ENCODE peak calls at places on chromosome 21, in nine cellular contexts. Y is IMR-90, S is stomach, Z is prostate gland, C is esophagus squamous epithelium, W is gastrocnemius medialis, K is adrenal gland, A is tibial nerve, E is esophagus muscularis mucosa. J is an unnamed sample.

GRCh38 chr21:42317826-42318746 is 2.9 kb upstream of the TFF3 start:
- DNase-seq in Y (no peak), S (no peak), Z (no peak), C (no peak), W (no peak), K (no peak), A (no peak), E (no peak), J (no peak)

GRCh38 chr21:39686636-39687035 is 58.3 kb upstream of the IGSF5 start:
- DNase-seq in Y (no peak), S (no peak), Z (no peak), C (no peak), W (no peak), K (no peak), A (no peak), E (no peak), J (peak; percentile 71)

GRCh38 chr21:39885119-39885848 is 18.0 kb downstream of the PCP4 start:
- DNase-seq in Y (no peak), S (no peak), Z (no peak), C (no peak), W (no peak), K (no peak), A (no peak), E (no peak), J (peak; percentile 24)

GRCh38 chr21:42486120-42486519 is 9.9 kb downstream of the RSPH1 start:
- DNase-seq in Y (no peak), S (no peak), Z (no peak), C (no peak), W (no peak), K (no peak), A (no peak), E (no peak), J (no peak)

GRCh38 chr21:42570841-42571387 is 57.3 kb downstream of the SLC37A1 start:
- DNase-seq in Y (no peak), S (peak; percentile 30), Z (peak; percentile 55), C (no peak), W (no peak), K (no peak), A (no peak), E (no peak), J (peak; percentile 8)

GRCh38 chr21:28018741-28019669 is 973.7 kb downstream of the LTN1 start:
- DNase-seq in Y (peak; percentile 5), S (no peak), Z (no peak), C (no peak), W (peak; percentile 31), K (peak; percentile 11), A (no peak), E (no peak), J (no peak)

GRCh38 chr21:38960251-38960650 is 154.5 kb downstream of the ETS2 start:
- DNase-seq in Y (no peak), S (no peak), Z (no peak), C (no peak), W (no peak), K (no peak), A (no peak), E (no peak), J (no peak)

GRCh38 chr21:22200378-22201092 is 1202.3 kb downstream of the NCAM2 start:
- DNase-seq in Y (no peak), S (no peak), Z (no peak), C (no peak), W (no peak), K (no peak), A (no peak), E (no peak), J (no peak)

GRCh38 chr21:33127154-33127893 is 57.4 kb downstream of the OLIG1 start:
- DNase-seq in Y (peak; percentile 65), S (peak; percentile 49), Z (peak; percentile 64), C (no peak), W (peak; percentile 39), K (peak; percentile 68), A (peak; percentile 84), E (no peak), J (peak; percentile 50)

GRCh38 chr21:42220138-42220701 is 1.3 kb downstream of the ABCG1 start:
- DNase-seq in Y (peak; percentile 82), S (peak; percentile 69), Z (peak; percentile 62), C (peak; percentile 34), W (peak; percentile 75), K (peak; percentile 88), A (peak; percentile 59), E (peak; percentile 94), J (peak; percentile 76)

GRCh38 chr21:42025392-42026071 is 15.4 kb upstream of the ZBTB21 start:
- DNase-seq in Y (peak; percentile 94), S (no peak), Z (no peak), C (no peak), W (no peak), K (peak; percentile 90), A (no peak), E (no peak), J (no peak)

GRCh38 chr21:26169061-26169610 is 1.4 kb downstream of the APP start:
- DNase-seq in Y (peak; percentile 71), S (peak; percentile 51), Z (peak; percentile 53), C (no peak), W (no peak), K (peak; percentile 52), A (peak; percentile 39), E (no peak), J (peak; percentile 49)

GRCh38 chr21:40453183-40453582 is 393.8 kb downstream of the DSCAM start:
- DNase-seq in Y (no peak), S (no peak), Z (no peak), C (no peak), W (no peak), K (no peak), A (no peak), E (peak; percentile 31), J (no peak)

GRCh38 chr21:41817228-41817627 is 50.4 kb upstream of the RIPK4 start:
- DNase-seq in Y (peak; percentile 83), S (peak; percentile 74), Z (peak; percentile 71), C (no peak), W (no peak), K (peak; percentile 77), A (peak; percentile 58), E (no peak), J (peak; percentile 67)

GRCh38 chr21:41425954-41426655 is at the start of gene MX1:
- DNase-seq in Y (peak; percentile 10), S (peak; percentile 89), Z (peak; percentile 70), C (no peak), W (peak; percentile 22), K (peak; percentile 79), A (peak; percentile 64), E (peak; percentile 93), J (peak; percentile 91)

GRCh38 chr21:24658016-24658415 is 949.3 kb downstream of the MRPL39 start:
- DNase-seq in Y (no peak), S (no peak), Z (no peak), C (no peak), W (no peak), K (no peak), A (no peak), E (no peak), J (no peak)

GRCh38 chr21:32189688-32190483 is 89.0 kb downstream of the MIS18A start:
- DNase-seq in Y (no peak), S (no peak), Z (no peak), C (no peak), W (no peak), K (no peak), A (no peak), E (peak; percentile 68), J (no peak)

GRCh38 chr21:31630062-31630711 is 29.3 kb upstream of the SOD1 start:
- DNase-seq in Y (peak; percentile 93), S (peak; percentile 84), Z (peak; percentile 93), C (no peak), W (no peak), K (peak; percentile 98), A (peak; percentile 16), E (no peak), J (no peak)

GRCh38 chr21:15250384-15250783 is 185.6 kb upstream of the NRIP1 start:
- DNase-seq in Y (peak; percentile 53), S (no peak), Z (no peak), C (no peak), W (no peak), K (no peak), A (no peak), E (no peak), J (no peak)
- TF ChIP-seq POLR2A in Y (no peak), S (no peak), Z (no peak), C (no peak), W (no peak), K (no peak), A (no peak), E (no peak), J (no peak)

DNA sequence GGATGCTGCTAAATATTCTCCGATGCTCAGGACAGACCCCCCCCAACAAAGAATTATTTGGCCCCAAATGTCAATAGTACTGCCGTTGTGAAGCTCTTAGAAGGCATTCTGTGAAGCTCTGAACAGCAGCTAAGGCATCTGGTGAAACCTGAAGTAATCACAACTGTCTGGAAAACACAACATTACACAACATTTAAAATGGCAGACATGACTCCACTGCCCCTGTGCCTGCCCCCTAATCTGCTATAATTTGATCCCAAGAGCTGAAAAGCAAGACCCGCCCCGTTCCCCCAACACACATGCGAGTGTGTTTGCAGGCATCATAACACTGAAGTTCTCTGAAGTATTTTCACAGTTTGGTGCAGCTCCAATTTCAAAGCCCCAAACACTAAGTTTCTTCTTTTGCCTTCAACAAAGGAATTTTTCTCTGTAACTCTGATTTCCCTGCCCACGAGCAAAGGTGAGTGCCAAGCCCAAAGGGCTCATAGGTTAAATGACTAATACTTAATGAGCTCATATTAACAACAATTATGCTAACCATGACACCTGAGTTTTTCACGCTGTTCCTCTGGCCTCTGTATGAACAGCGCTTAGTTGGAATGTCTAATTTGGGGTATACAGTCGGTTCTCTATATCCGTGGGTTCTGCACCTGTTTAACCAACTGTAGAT is 129.3 kb downstream of the CLIC6 start:
- DNase-seq in Y (no peak), S (no peak), Z (no peak), C (no peak), W (no peak), K (no peak), A (no peak), E (no peak), J (no peak)
- H3K4me1 ChIP-seq in Y (peaks cover 23% of the 10 kb centered on the region), S (peaks cover 77% of the 10 kb centered on the region), Z (no peaks in the 10 kb centered on the region), C (peaks cover 44% of the 10 kb centered on the region), W (peaks cover 59% of the 10 kb centered on the region), K (no peaks in the 10 kb centered on the region), A (peaks cover 38% of the 10 kb centered on the region), E (peaks cover 25% of the 10 kb centered on the region), J (peaks cover 22% of the 10 kb centered on the region)

DNA sequence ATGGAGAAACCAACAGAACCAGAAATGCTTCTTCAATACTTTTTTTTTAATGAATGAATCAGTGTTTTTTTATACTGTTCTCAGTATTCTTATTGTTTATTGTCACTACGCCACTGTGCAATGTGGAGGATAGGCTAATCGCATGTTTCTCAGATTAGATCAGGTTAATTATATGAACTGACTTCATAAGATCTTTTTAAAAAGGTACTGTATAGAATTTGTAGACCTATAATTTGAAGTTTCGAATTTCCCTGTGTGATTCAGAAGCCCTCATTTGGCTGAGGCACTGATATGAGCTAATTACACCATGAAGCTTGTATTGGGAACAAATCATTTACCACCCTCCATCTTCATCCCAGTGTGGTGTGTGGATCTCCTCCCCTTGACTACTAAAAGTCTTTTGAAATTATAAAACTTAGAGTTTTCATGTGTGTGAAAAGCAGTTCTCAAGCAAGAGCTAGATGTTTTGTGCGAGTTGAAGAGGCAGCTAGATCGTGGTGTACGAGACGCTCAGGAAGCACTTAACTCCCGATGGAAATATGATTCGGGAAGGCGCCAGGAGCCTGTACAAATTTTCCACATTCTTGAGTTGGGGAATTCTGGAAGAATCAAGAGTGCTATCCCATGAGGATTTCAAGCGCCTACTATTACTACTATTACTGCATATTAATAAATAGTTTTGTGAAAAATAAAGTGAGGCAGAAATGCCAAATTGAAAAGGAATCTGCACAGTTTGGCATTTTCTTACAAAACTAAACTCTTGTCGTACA is 52.1 kb upstream of the KCNE2 start:
- DNase-seq in Y (no peak), S (no peak), Z (no peak), C (no peak), W (peak; percentile 19), K (no peak), A (no peak), E (no peak), J (no peak)
- H3K27me3 ChIP-seq in Y (peaks cover 16% of the 10 kb centered on the region), S (no peaks in the 10 kb centered on the region), Z (no peaks in the 10 kb centered on the region), C (peaks cover 3% of the 10 kb centered on the region), W (no peaks in the 10 kb centered on the region), K (no peaks in the 10 kb centered on the region), A (no peaks in the 10 kb centered on the region), E (no peaks in the 10 kb centered on the region), J (no peaks in the 10 kb centered on the region)

GRCh38 chr21:43810505-43811261 is 21.3 kb downstream of the RRP1 start:
- DNase-seq in Y (peak; percentile 44), S (peak; percentile 94), Z (peak; percentile 74), C (no peak), W (peak; percentile 89), K (peak; percentile 91), A (peak; percentile 84), E (peak; percentile 93), J (peak; percentile 93)
- TF ChIP-seq POLR2A in Y (no peak), S (no peak), Z (no peak), C (no peak), W (no peak), K (no peak), A (no peak), E (no peak), J (no peak)

J was measured in transverse colon.